ENCODE peak calls at places on chromosome 9, in five cellular contexts. I is neuronal stem cell; F is naive thymus-derived CD4-positive, alpha-beta T cell; V is NCI-H510A treated with DMSO at 0.1 percent for 48 hours; W is mucosa of descending colon. L is an unnamed sample.

GRCh38 chr9:93536167-93536566 is 40.2 kb upstream of the PHF2 start:
- DNase-seq in V (no peak), F (no peak), I (no peak), W (no peak), L (no peak)

GRCh38 chr9:71955300-71955915 is 44.0 kb downstream of the C9orf85 start:
- DNase-seq in V (no peak), W (no peak), I (no peak), F (no peak), L (no peak)

GRCh38 chr9:116763665-116764064 is 76.6 kb downstream of the TRIM32 start:
- DNase-seq in F (no peak), W (no peak), I (no peak), V (no peak), L (no peak)

GRCh38 chr9:92564982-92565381 is 29.2 kb upstream of the ECM2 start:
- DNase-seq in I (no peak), V (no peak), W (no peak), F (no peak), L (no peak)

GRCh38 chr9:21710792-21711191 is 91.6 kb upstream of the MTAP start:
- DNase-seq in F (peak), W (no peak), V (no peak), I (no peak), L (no peak)

GRCh38 chr9:97518909-97519307 is 17.4 kb downstream of the TMOD1 start:
- DNase-seq in W (peak), F (no peak), V (peak), I (no peak), L (peak)

GRCh38 chr9:72048850-72049249 is 11.6 kb downstream of the C9orf57 start:
- DNase-seq in V (no peak), F (no peak), I (no peak), W (no peak), L (no peak)

GRCh38 chr9:133141833-133142594 is 21.0 kb upstream of the RALGDS start:
- DNase-seq in V (peak), F (peak), W (no peak), I (no peak), L (peak)

GRCh38 chr9:21616082-21616778 is 134.1 kb upstream of the IFNE start:
- DNase-seq in V (no peak), F (no peak), I (no peak), W (no peak), L (no peak)

GRCh38 chr9:21505425-21506179 is 23.5 kb upstream of the IFNE start:
- DNase-seq in F (no peak), W (no peak), V (no peak), I (no peak), L (no peak)

GRCh38 chr9:126157826-126158431 is 168.7 kb upstream of the MVB12B start:
- DNase-seq in I (no peak), W (no peak), F (no peak), V (no peak), L (no peak)